ENCODE peak calls at places on chromosomes 6 and 20, in eight cellular contexts. One of them, this sample, is unnamed.

GRCh38 chr6:81331526-81331925 is 421.0 kb downstream of the TENT5A start:
- DNase-seq in breast epithelium: no peak
- DNase-seq in ovary: no peak
- DNase-seq in AG09309: peak
- DNase-seq in cardiac fibroblast: peak
- DNase-seq in sigmoid colon: no peak
- DNase-seq in GM23338: no peak
- DNase-seq in K562: no peak
- DNase-seq in this sample: no peak

GRCh38 chr6:73203098-73203497 is 22.2 kb downstream of the KHDC1L start:
- DNase-seq in breast epithelium: no peak
- DNase-seq in ovary: no peak
- DNase-seq in AG09309: peak
- DNase-seq in cardiac fibroblast: no peak
- DNase-seq in sigmoid colon: no peak
- DNase-seq in GM23338: no peak
- DNase-seq in K562: no peak
- DNase-seq in this sample: no peak

GRCh38 chr6:160051390-160051789 is 70.2 kb upstream of the SLC22A1 start:
- DNase-seq in breast epithelium: no peak
- DNase-seq in ovary: no peak
- DNase-seq in AG09309: no peak
- DNase-seq in cardiac fibroblast: no peak
- DNase-seq in sigmoid colon: no peak
- DNase-seq in GM23338: no peak
- DNase-seq in K562: no peak
- DNase-seq in this sample: no peak

GRCh38 chr6:168666170-168666569 is 225.2 kb downstream of the SMOC2 start:
- DNase-seq in breast epithelium: no peak
- DNase-seq in ovary: no peak
- DNase-seq in AG09309: no peak
- DNase-seq in cardiac fibroblast: no peak
- DNase-seq in sigmoid colon: no peak
- DNase-seq in GM23338: no peak
- DNase-seq in K562: no peak
- DNase-seq in this sample: no peak

GRCh38 chr6:41271901-41272395 is 14.5 kb downstream of the TREM1 start:
- DNase-seq in breast epithelium: no peak
- DNase-seq in ovary: no peak
- DNase-seq in AG09309: no peak
- DNase-seq in cardiac fibroblast: no peak
- DNase-seq in sigmoid colon: peak
- DNase-seq in GM23338: no peak
- DNase-seq in K562: no peak
- DNase-seq in this sample: no peak

GRCh38 chr6:165729307-165729936 is 66.4 kb upstream of the PDE10A start:
- DNase-seq in breast epithelium: no peak
- DNase-seq in ovary: no peak
- DNase-seq in AG09309: no peak
- DNase-seq in cardiac fibroblast: peak
- DNase-seq in sigmoid colon: no peak
- DNase-seq in GM23338: peak
- DNase-seq in K562: peak
- DNase-seq in this sample: no peak

GRCh38 chr6:76453270-76453669 is 380.8 kb upstream of the IMPG1 start:
- DNase-seq in breast epithelium: no peak
- DNase-seq in ovary: no peak
- DNase-seq in AG09309: no peak
- DNase-seq in cardiac fibroblast: no peak
- DNase-seq in sigmoid colon: no peak
- DNase-seq in GM23338: peak
- DNase-seq in K562: no peak
- DNase-seq in this sample: no peak

GRCh38 chr20:17161661-17162410 is 65.0 kb upstream of the PCSK2 start:
- DNase-seq in breast epithelium: no peak
- DNase-seq in ovary: no peak
- DNase-seq in AG09309: no peak
- DNase-seq in cardiac fibroblast: no peak
- DNase-seq in sigmoid colon: no peak
- DNase-seq in GM23338: no peak
- DNase-seq in K562: no peak
- DNase-seq in this sample: no peak

GRCh38 chr20:48831702-48832422 is 4.1 kb upstream of the PREX1 start:
- DNase-seq in breast epithelium: no peak
- DNase-seq in ovary: no peak
- DNase-seq in AG09309: no peak
- DNase-seq in cardiac fibroblast: peak
- DNase-seq in sigmoid colon: peak
- DNase-seq in GM23338: no peak
- DNase-seq in K562: peak
- DNase-seq in this sample: no peak

GRCh38 chr6:75275067-75275466 is 9.5 kb downstream of the TMEM30A start:
- DNase-seq in breast epithelium: no peak
- DNase-seq in ovary: no peak
- DNase-seq in AG09309: peak
- DNase-seq in cardiac fibroblast: peak
- DNase-seq in sigmoid colon: no peak
- DNase-seq in GM23338: no peak
- DNase-seq in K562: no peak
- DNase-seq in this sample: peak

GRCh38 chr20:56426026-56426425 is 14.0 kb downstream of the CASS4 start:
- DNase-seq in breast epithelium: no peak
- DNase-seq in ovary: no peak
- DNase-seq in AG09309: no peak
- DNase-seq in cardiac fibroblast: no peak
- DNase-seq in sigmoid colon: no peak
- DNase-seq in GM23338: no peak
- DNase-seq in K562: no peak
- DNase-seq in this sample: no peak

GRCh38 chr6:110566346-110567125 is 90.1 kb upstream of the SLC22A16 start:
- DNase-seq in breast epithelium: no peak
- DNase-seq in ovary: no peak
- DNase-seq in AG09309: no peak
- DNase-seq in cardiac fibroblast: no peak
- DNase-seq in sigmoid colon: no peak
- DNase-seq in GM23338: no peak
- DNase-seq in K562: no peak
- DNase-seq in this sample: no peak

GRCh38 chr6:167827588-167828324 is 1.0 kb downstream of the AFDN start:
- DNase-seq in breast epithelium: no peak
- DNase-seq in ovary: peak
- DNase-seq in AG09309: no peak
- DNase-seq in cardiac fibroblast: peak
- DNase-seq in sigmoid colon: peak
- DNase-seq in GM23338: peak
- DNase-seq in K562: peak
- DNase-seq in this sample: no peak

GRCh38 chr6:129432738-129433137 is 277.2 kb downstream of the ARHGAP18 start:
- DNase-seq in breast epithelium: no peak
- DNase-seq in ovary: no peak
- DNase-seq in AG09309: no peak
- DNase-seq in cardiac fibroblast: peak
- DNase-seq in sigmoid colon: no peak
- DNase-seq in GM23338: peak
- DNase-seq in K562: no peak
- DNase-seq in this sample: no peak

GRCh38 chr6:68160348-68160747 is 474.7 kb upstream of the ADGRB3 start:
- DNase-seq in breast epithelium: no peak
- DNase-seq in ovary: no peak
- DNase-seq in AG09309: no peak
- DNase-seq in cardiac fibroblast: no peak
- DNase-seq in sigmoid colon: no peak
- DNase-seq in GM23338: no peak
- DNase-seq in K562: no peak
- DNase-seq in this sample: no peak

GRCh38 chr20:4181956-4182945 is 166.9 kb upstream of the RNF24 start:
- DNase-seq in breast epithelium: no peak
- DNase-seq in ovary: no peak
- DNase-seq in AG09309: no peak
- DNase-seq in cardiac fibroblast: no peak
- DNase-seq in sigmoid colon: peak
- DNase-seq in GM23338: no peak
- DNase-seq in K562: no peak
- DNase-seq in this sample: no peak

GRCh38 chr6:94639564-94639963 is 937.8 kb upstream of the MANEA start:
- DNase-seq in breast epithelium: no peak
- DNase-seq in ovary: no peak
- DNase-seq in AG09309: no peak
- DNase-seq in cardiac fibroblast: no peak
- DNase-seq in sigmoid colon: no peak
- DNase-seq in GM23338: no peak
- DNase-seq in K562: no peak
- DNase-seq in this sample: no peak

GRCh38 chr6:94636780-94637385 is 940.5 kb upstream of the MANEA start:
- DNase-seq in breast epithelium: no peak
- DNase-seq in ovary: no peak
- DNase-seq in AG09309: no peak
- DNase-seq in cardiac fibroblast: no peak
- DNase-seq in sigmoid colon: no peak
- DNase-seq in GM23338: peak
- DNase-seq in K562: no peak
- DNase-seq in this sample: no peak
- TF ChIP-seq CTCF in breast epithelium: no peak
- TF ChIP-seq CTCF in ovary: no peak
- TF ChIP-seq CTCF in AG09309: no peak
- TF ChIP-seq CTCF in cardiac fibroblast: no peak
- TF ChIP-seq CTCF in sigmoid colon: no peak
- TF ChIP-seq CTCF in GM23338: peak
- TF ChIP-seq CTCF in K562: no peak
- TF ChIP-seq CTCF in this sample: no peak

GRCh38 chr20:9160341-9160740 is 91.5 kb downstream of the PLCB4 start:
- DNase-seq in breast epithelium: no peak
- DNase-seq in ovary: no peak
- DNase-seq in AG09309: no peak
- DNase-seq in cardiac fibroblast: no peak
- DNase-seq in sigmoid colon: no peak
- DNase-seq in GM23338: no peak
- DNase-seq in K562: no peak
- DNase-seq in this sample: no peak

GRCh38 chr20:9156529-9157280 is 87.8 kb downstream of the PLCB4 start:
- DNase-seq in breast epithelium: no peak
- DNase-seq in ovary: no peak
- DNase-seq in AG09309: no peak
- DNase-seq in cardiac fibroblast: peak
- DNase-seq in sigmoid colon: no peak
- DNase-seq in GM23338: no peak
- DNase-seq in K562: no peak
- DNase-seq in this sample: no peak

GRCh38 chr20:9163995-9164394 is 95.1 kb downstream of the PLCB4 start:
- DNase-seq in breast epithelium: no peak
- DNase-seq in ovary: no peak
- DNase-seq in AG09309: no peak
- DNase-seq in cardiac fibroblast: no peak
- DNase-seq in sigmoid colon: no peak
- DNase-seq in GM23338: no peak
- DNase-seq in K562: no peak
- DNase-seq in this sample: no peak

GRCh38 chr20:9161308-9161707 is 92.4 kb downstream of the PLCB4 start:
- DNase-seq in breast epithelium: no peak
- DNase-seq in ovary: no peak
- DNase-seq in AG09309: no peak
- DNase-seq in cardiac fibroblast: no peak
- DNase-seq in sigmoid colon: no peak
- DNase-seq in GM23338: no peak
- DNase-seq in K562: no peak
- DNase-seq in this sample: no peak

GRCh38 chr20:9160760-9161159 is 91.9 kb downstream of the PLCB4 start:
- DNase-seq in breast epithelium: no peak
- DNase-seq in ovary: no peak
- DNase-seq in AG09309: peak
- DNase-seq in cardiac fibroblast: no peak
- DNase-seq in sigmoid colon: no peak
- DNase-seq in GM23338: no peak
- DNase-seq in K562: no peak
- DNase-seq in this sample: no peak
- H3K4me3 ChIP-seq in breast epithelium: no peak
- H3K4me3 ChIP-seq in ovary: no peak
- H3K4me3 ChIP-seq in AG09309: no peak
- H3K4me3 ChIP-seq in cardiac fibroblast: no peak
- H3K4me3 ChIP-seq in sigmoid colon: no peak
- H3K4me3 ChIP-seq in GM23338: no peak
- H3K4me3 ChIP-seq in K562: no peak
- H3K4me3 ChIP-seq in this sample: no peak

DNA sequence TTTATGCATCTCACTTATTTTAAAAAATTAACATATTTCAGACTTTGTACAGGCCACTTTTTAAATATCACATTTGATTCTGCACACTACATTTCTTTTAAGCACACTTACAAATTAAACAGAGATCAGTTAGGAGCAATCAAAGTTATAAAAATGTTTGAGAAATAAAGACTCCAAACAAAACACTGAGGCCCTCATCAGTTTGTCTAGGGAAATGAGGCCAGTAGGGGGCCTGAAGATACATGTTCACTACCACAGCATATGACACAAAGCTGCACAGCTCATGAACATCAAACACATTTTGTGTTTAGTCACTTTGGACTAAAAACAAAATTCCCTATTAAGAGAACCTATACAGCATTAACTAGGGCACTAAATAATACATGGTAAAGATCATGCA is 180.5 kb downstream of the PDE7B start:
- DNase-seq in breast epithelium: no peak
- DNase-seq in ovary: no peak
- DNase-seq in AG09309: no peak
- DNase-seq in cardiac fibroblast: peak
- DNase-seq in sigmoid colon: no peak
- DNase-seq in GM23338: no peak
- DNase-seq in K562: peak
- DNase-seq in this sample: no peak
- TF ChIP-seq CTCF in breast epithelium: no peak
- TF ChIP-seq CTCF in ovary: peak
- TF ChIP-seq CTCF in AG09309: peak
- TF ChIP-seq CTCF in cardiac fibroblast: peak
- TF ChIP-seq CTCF in sigmoid colon: no peak
- TF ChIP-seq CTCF in GM23338: peak
- TF ChIP-seq CTCF in K562: peak
- TF ChIP-seq CTCF in this sample: peak

DNA sequence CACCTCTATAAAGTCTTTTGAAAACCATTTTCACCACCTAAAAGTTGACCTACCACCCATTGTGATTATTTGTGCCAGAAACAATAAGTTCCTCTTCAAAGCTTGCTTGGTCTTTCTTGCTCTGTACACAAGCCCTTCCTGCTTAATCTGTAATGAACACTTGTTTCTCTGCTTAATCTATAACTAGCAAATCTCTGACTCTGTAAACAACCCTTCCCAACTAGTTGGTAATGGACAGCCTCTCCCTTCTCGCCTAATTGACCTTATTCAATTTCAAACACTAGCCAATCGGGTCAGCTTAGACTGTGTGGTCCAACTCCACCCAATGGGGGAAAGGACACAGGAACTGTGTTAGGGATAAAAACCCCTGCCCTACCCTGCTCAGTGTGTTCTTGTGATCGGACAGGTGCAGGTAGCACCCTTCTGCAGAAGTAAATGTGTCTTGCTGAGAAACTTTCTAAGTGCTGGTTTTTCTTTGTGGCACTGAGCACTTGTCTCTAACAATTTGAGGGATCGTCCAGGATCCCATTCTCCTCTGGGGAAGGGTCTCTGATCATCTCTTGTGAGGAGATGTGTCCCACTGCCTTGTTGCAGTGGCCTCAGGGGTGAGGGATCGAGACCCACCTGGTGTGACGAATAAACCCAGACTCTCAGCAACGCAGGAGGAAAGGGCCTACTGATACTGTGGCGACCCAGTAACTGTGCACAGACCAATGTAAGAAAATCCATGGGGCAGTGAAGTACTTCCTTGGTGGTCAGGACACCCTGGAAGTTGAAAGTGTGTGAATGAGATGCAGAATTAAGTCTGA is 23.5 kb downstream of the CHD6 start:
- DNase-seq in breast epithelium: no peak
- DNase-seq in ovary: no peak
- DNase-seq in AG09309: no peak
- DNase-seq in cardiac fibroblast: no peak
- DNase-seq in sigmoid colon: no peak
- DNase-seq in GM23338: no peak
- DNase-seq in K562: no peak
- DNase-seq in this sample: no peak
- H3K4me3 ChIP-seq in breast epithelium: no peak
- H3K4me3 ChIP-seq in ovary: no peak
- H3K4me3 ChIP-seq in AG09309: no peak
- H3K4me3 ChIP-seq in cardiac fibroblast: no peak
- H3K4me3 ChIP-seq in sigmoid colon: no peak
- H3K4me3 ChIP-seq in GM23338: no peak
- H3K4me3 ChIP-seq in K562: no peak
- H3K4me3 ChIP-seq in this sample: no peak